ENCODE peak calls at places on chromosomes 1 and 21, in four cellular contexts. W is uterus, P is lung, B is breast epithelium. G is an unnamed sample.

GRCh38 chr1:246018146-246018545 is 488.9 kb downstream of the SMYD3 start:
- DNase-seq in W (no peak), P (no peak), B (no peak), G (no peak)

GRCh38 chr21:45323487-45324380 is 36.0 kb upstream of the POFUT2 start:
- DNase-seq in W (no peak), P (no peak), B (no peak), G (no peak)

GRCh38 chr21:44414291-44415072 is 40.8 kb upstream of the LRRC3 start:
- DNase-seq in W (no peak), P (no peak), B (no peak), G (no peak)

GRCh38 chr1:161498646-161499045 is 6.6 kb upstream of the FCGR2A start:
- DNase-seq in W (no peak), P (no peak), B (no peak), G (no peak)

GRCh38 chr1:237358555-237358954 is 316.6 kb downstream of the RYR2 start:
- DNase-seq in W (no peak), P (no peak), B (no peak), G (no peak)

GRCh38 chr1:84278905-84279304 is 22.6 kb upstream of the SAMD13 start:
- DNase-seq in W (no peak), P (no peak), B (no peak), G (no peak)

GRCh38 chr1:22739648-22740385 is 29.2 kb downstream of the EPHB2 start:
- DNase-seq in W (no peak), P (no peak), B (no peak), G (no peak)

GRCh38 chr1:185044387-185044786 is 971 bp upstream of the RNF2 start:
- DNase-seq in W (no peak), P (no peak), B (no peak), G (no peak)

GRCh38 chr1:54998677-54999076 is at the start of gene BSND:
- DNase-seq in W (no peak), P (no peak), B (no peak), G (no peak)

GRCh38 chr1:180358649-180359048 is 128.6 kb downstream of the LHX4 start:
- DNase-seq in W (no peak), P (no peak), B (no peak), G (no peak)

GRCh38 chr1:9874959-9875635 is 35.0 kb downstream of the CTNNBIP1 start:
- DNase-seq in W (peak), P (peak), B (peak), G (peak)

GRCh38 chr1:70487910-70488665 is 77.0 kb downstream of the CTH start:
- DNase-seq in W (no peak), P (no peak), B (no peak), G (no peak)

GRCh38 chr1:183576537-183576936 is 13.7 kb downstream of the NCF2 start:
- DNase-seq in W (no peak), P (no peak), B (no peak), G (no peak)

GRCh38 chr21:10463156-10463555 is 58.2 kb upstream of the TPTE start:
- DNase-seq in W (no peak), P (no peak), B (no peak), G (no peak)

GRCh38 chr1:5390497-5390896 is 601.7 kb downstream of the NPHP4 start:
- DNase-seq in W (no peak), P (no peak), B (no peak), G (no peak)

GRCh38 chr1:203081465-203082355 is 4.1 kb downstream of the MYOG start:
- DNase-seq in W (no peak), P (no peak), B (no peak), G (no peak)

GRCh38 chr1:203084588-203085527 is 954 bp downstream of the MYOG start:
- DNase-seq in W (no peak), P (no peak), B (peak), G (no peak)

GRCh38 chr1:86757272-86757984 is 53.1 kb downstream of the SH3GLB1 start:
- DNase-seq in W (peak), P (peak), B (peak), G (no peak)

GRCh38 chr1:60510162-60510561 is 436.6 kb upstream of the C1orf87 start:
- DNase-seq in W (no peak), P (no peak), B (no peak), G (no peak)

GRCh38 chr1:101820080-101820479 is 176.6 kb downstream of the OLFM3 start:
- DNase-seq in W (no peak), P (no peak), B (no peak), G (no peak)

GRCh38 chr1:8962812-8963669 is 17.4 kb downstream of the CA6 start:
- DNase-seq in W (no peak), P (peak), B (no peak), G (no peak)

GRCh38 chr1:226643167-226643566 is 94.6 kb downstream of the STUM start:
- DNase-seq in W (peak), P (no peak), B (no peak), G (no peak)

GRCh38 chr1:45001011-45001481 is 10.1 kb downstream of the HECTD3 start:
- DNase-seq in W (no peak), P (peak), B (peak), G (no peak)

GRCh38 chr1:187476671-187477070 is 647.9 kb downstream of the PLA2G4A start:
- DNase-seq in W (no peak), P (no peak), B (no peak), G (no peak)

GRCh38 chr21:44312716-44313115 is 12.9 kb downstream of the PFKL start:
- DNase-seq in W (no peak), P (no peak), B (no peak), G (no peak)

GRCh38 chr1:93969371-93969770 is 60.1 kb upstream of the GCLM start:
- DNase-seq in W (no peak), P (no peak), B (no peak), G (no peak)

GRCh38 chr1:5744342-5744741 is 247.9 kb downstream of the NPHP4 start:
- DNase-seq in W (no peak), P (no peak), B (no peak), G (no peak)

GRCh38 chr21:28100366-28100765 is 892.3 kb downstream of the LTN1 start:
- DNase-seq in W (no peak), P (no peak), B (no peak), G (no peak)

GRCh38 chr21:31038376-31038775 is at the start of gene KRTAP19-8:
- DNase-seq in W (no peak), P (no peak), B (no peak), G (no peak)

GRCh38 chr21:31043495-31043894 is 5.2 kb upstream of the KRTAP19-8 start:
- DNase-seq in W (no peak), P (no peak), B (no peak), G (no peak)

GRCh38 chr21:31045841-31046240 is 7.6 kb upstream of the KRTAP19-8 start:
- DNase-seq in W (no peak), P (no peak), B (no peak), G (no peak)

GRCh38 chr21:31041295-31042079 is 3.2 kb upstream of the KRTAP19-8 start:
- DNase-seq in W (no peak), P (no peak), B (no peak), G (no peak)

DNA sequence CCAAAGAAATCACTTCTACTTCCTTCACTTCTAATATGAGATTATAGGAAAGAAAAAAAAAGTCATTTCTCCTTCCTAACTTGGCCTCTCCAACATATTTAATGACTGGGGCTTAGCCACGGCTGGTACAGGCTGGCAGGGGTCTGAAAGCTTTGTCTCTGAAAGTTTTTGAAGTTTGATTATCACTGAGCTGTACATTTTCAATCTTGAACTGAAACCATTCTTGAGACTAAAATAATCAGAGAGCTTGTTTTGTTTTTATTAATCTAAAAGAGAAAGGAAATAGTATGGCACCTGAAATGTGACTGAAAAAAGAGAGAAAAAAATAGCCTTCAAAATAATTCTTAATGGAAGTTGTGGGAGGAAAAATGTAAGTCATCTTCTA is 3.8 kb upstream of the KRTAP19-8 start:
- DNase-seq in W (no peak), P (no peak), B (no peak), G (no peak)
- H3K4me3 ChIP-seq in W (no peak), P (no peak), B (no peak), G (no peak)

DNA sequence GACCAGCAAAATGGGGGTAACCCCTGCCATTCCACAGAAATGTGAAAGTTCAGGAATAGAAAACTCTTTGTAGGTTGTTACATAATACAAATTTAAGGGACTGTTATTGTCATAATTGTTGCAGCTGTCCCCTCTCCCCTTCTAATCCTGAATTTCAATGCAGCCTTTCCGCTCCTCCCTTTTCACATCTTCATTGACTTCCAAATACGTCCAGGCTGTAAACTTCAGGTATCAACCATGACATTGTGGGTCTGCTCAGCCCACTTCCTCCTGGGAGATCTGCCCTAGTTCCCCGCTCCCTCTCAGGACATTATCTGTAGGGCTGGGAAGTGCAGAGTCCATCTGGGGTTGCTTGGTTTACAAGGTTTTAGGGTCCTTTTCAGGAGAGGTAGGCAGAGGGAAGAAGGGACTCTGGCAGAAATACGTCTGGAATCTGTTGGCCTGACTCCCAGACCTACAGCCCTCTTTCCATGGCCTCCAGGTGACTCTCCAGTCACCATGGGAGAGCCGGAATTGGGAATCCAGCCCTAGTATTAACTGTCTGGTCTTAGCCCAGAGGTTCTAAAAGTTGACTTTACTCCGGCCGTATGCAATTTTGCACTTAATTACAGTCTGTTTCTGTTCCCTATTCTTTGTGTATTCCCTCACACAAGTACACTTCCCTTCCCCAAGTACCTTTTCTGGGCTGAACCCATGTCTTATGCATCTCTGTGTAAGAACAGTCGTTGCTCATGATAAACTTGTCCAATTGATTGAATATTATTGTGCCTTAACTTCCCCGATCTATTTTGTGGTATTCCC is 4.7 kb upstream of the DENND2D start:
- DNase-seq in W (no peak), P (no peak), B (no peak), G (no peak)
- H3K4me3 ChIP-seq in W (no peak), P (no peak), B (peak), G (peak)

DNA sequence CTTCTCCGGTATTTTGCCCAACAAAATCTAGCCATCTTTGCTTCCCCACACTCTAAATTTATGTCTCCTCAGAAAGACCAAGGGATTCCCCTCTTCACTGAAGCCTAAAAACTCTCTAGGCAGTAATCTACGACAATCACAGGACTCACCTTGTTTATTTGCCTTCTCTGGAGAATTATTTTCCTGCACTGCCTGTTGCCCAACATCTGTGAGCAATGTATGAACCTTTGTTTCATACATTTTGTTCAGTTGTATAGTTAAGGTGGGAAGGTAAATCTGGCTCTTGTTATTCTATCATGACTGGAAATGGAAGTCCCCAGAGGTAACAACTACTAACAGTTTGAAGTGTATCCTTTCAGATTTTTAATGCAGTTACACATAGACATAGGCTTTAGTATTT is 2.2 kb downstream of the COPA start:
- DNase-seq in W (no peak), P (no peak), B (no peak), G (no peak)
- H3K4me3 ChIP-seq in W (no peak), P (no peak), B (no peak), G (no peak)

GRCh38 chr21:42079939-42080787 is 9.0 kb downstream of the UMODL1 start:
- DNase-seq in W (no peak), P (no peak), B (no peak), G (no peak)

GRCh38 chr21:42080788-42081083 is 9.6 kb downstream of the UMODL1 start:
- DNase-seq in W (peak), P (no peak), B (no peak), G (no peak)

GRCh38 chr21:42082501-42083360 is 11.6 kb downstream of the UMODL1 start:
- DNase-seq in W (no peak), P (no peak), B (no peak), G (no peak)

GRCh38 chr21:42081931-42082381 is 10.8 kb downstream of the UMODL1 start:
- DNase-seq in W (no peak), P (no peak), B (no peak), G (no peak)

GRCh38 chr21:42081138-42081537 is 10.0 kb downstream of the UMODL1 start:
- DNase-seq in W (no peak), P (no peak), B (no peak), G (no peak)
- H3K4me3 ChIP-seq in W (no peak), P (no peak), B (no peak), G (no peak)

GRCh38 chr1:119387858-119388257 is 19.3 kb downstream of the HAO2 start:
- DNase-seq in W (no peak), P (no peak), B (no peak), G (no peak)
- H3K4me3 ChIP-seq in W (no peak), P (no peak), B (no peak), G (no peak)

GRCh38 chr1:18103788-18104421 is 3.7 kb upstream of the IGSF21 start:
- DNase-seq in W (no peak), P (no peak), B (no peak), G (no peak)
- H3K4me3 ChIP-seq in W (no peak), P (no peak), B (no peak), G (no peak)

GRCh38 chr1:150161747-150162581 is 12.2 kb downstream of the PLEKHO1 start:
- DNase-seq in W (peak), P (no peak), B (no peak), G (no peak)
- H3K4me3 ChIP-seq in W (no peak), P (no peak), B (peak), G (no peak)